ENCODE peak calls at places on chromosomes 13 and 19, in four cellular contexts. F is A673, M is thoracic aorta, V is tibial nerve. O is an unnamed sample.
A peak's percentile ranks its signal among the peaks of the same experiment; 100 is the strongest.

GRCh38 chr19:12936582-12936981 is 1.8 kb upstream of the CALR start:
- DNase-seq in F (no peak), M (no peak), V (no peak), O (no peak)

GRCh38 chr19:8161135-8161646 is 11.8 kb upstream of the FBN3 start:
- DNase-seq in F (peak; percentile 66), M (no peak), V (no peak), O (peak; percentile 45)

GRCh38 chr13:32316030-32316344 is 679 bp downstream of the BRCA2 start:
- DNase-seq in F (no peak), M (no peak), V (no peak), O (no peak)

GRCh38 chr13:29861694-29862110 is 11.3 kb upstream of the UBL3 start:
- DNase-seq in F (no peak), M (no peak), V (no peak), O (no peak)

GRCh38 chr13:40672310-40673060 is 6.0 kb upstream of the FOXO1 start:
- DNase-seq in F (peak; percentile 82), M (no peak), V (no peak), O (peak; percentile 18)

GRCh38 chr19:48512504-48513288 is 1.1 kb upstream of the LMTK3 start:
- DNase-seq in F (no peak), M (no peak), V (no peak), O (no peak)

GRCh38 chr13:36879218-36879938 is 40.7 kb downstream of the SMAD9 start:
- DNase-seq in F (no peak), M (no peak), V (no peak), O (no peak)

GRCh38 chr19:18173572-18174294 is at the start of gene IFI30:
- DNase-seq in F (peak; percentile 48), M (no peak), V (peak; percentile 61), O (peak; percentile 58)

GRCh38 chr19:45094158-45094557 is 1.2 kb downstream of the PPP1R37 start:
- DNase-seq in F (no peak), M (no peak), V (no peak), O (no peak)

GRCh38 chr19:10981496-10981895 is 20.7 kb downstream of the SMARCA4 start:
- DNase-seq in F (no peak), M (no peak), V (no peak), O (no peak)

GRCh38 chr19:28176193-28176592 is 1036.8 kb downstream of the UQCRFS1 start:
- DNase-seq in F (no peak), M (no peak), V (no peak), O (no peak)

GRCh38 chr13:24563087-24563486 is 50.5 kb upstream of the PARP4 start:
- DNase-seq in F (no peak), M (no peak), V (no peak), O (no peak)

GRCh38 chr13:36154567-36155231 is 23.5 kb upstream of the DCLK1 start:
- DNase-seq in F (no peak), M (no peak), V (no peak), O (no peak)

GRCh38 chr19:51125421-51126075 is 842 bp downstream of the SIGLEC9 start:
- DNase-seq in F (no peak), M (no peak), V (no peak), O (no peak)

GRCh38 chr19:30516111-30516510 is 143.9 kb downstream of the ZNF536 start:
- DNase-seq in F (no peak), M (no peak), V (no peak), O (no peak)

GRCh38 chr19:5309438-5310204 is 31.0 kb downstream of the PTPRS start:
- DNase-seq in F (no peak), M (no peak), V (no peak), O (peak; percentile 64)

GRCh38 chr13:28477709-28477973 is 17.3 kb downstream of the FLT1 start:
- DNase-seq in F (no peak), M (no peak), V (no peak), O (no peak)

GRCh38 chr13:20192470-20193141 is at the start of gene GJB2:
- DNase-seq in F (no peak), M (no peak), V (no peak), O (no peak)

GRCh38 chr19:43519436-43520088 is 7.4 kb downstream of the ETHE1 start:
- DNase-seq in F (peak; percentile 89), M (no peak), V (peak; percentile 55), O (peak; percentile 86)

GRCh38 chr13:74290324-74290773 is 156.1 kb upstream of the KLF12 start:
- DNase-seq in F (peak; percentile 57), M (no peak), V (no peak), O (peak; percentile 63)

GRCh38 chr13:44230071-44230470 is 143.6 kb upstream of the SERP2 start:
- DNase-seq in F (no peak), M (no peak), V (no peak), O (no peak)

GRCh38 chr19:37986048-37986750 is 79.2 kb downstream of the SIPA1L3 start:
- DNase-seq in F (no peak), M (no peak), V (no peak), O (no peak)

GRCh38 chr19:39409886-39410619 is 2.4 kb upstream of the PLEKHG2 start:
- DNase-seq in F (no peak), M (no peak), V (peak; percentile 75), O (peak; percentile 54)

GRCh38 chr19:12947702-12948596 is 2.3 kb downstream of the RAD23A start:
- DNase-seq in F (no peak), M (no peak), V (no peak), O (no peak)

GRCh38 chr13:50326746-50327145 is 311.5 kb downstream of the KCNRG start:
- DNase-seq in F (no peak), M (no peak), V (no peak), O (no peak)

GRCh38 chr19:16581145-16581970 is 9.1 kb upstream of the SLC35E1 start:
- DNase-seq in F (no peak), M (no peak), V (no peak), O (no peak)

GRCh38 chr19:33879818-33880575 is 83.3 kb downstream of the KCTD15 start:
- DNase-seq in F (no peak), M (no peak), V (no peak), O (peak; percentile 33)

GRCh38 chr13:92074658-92075057 is 676.2 kb downstream of the GPC5 start:
- DNase-seq in F (peak; percentile 48), M (no peak), V (no peak), O (peak; percentile 48)

GRCh38 chr19:45472557-45473365 is 5.0 kb downstream of the FOSB start:
- DNase-seq in F (no peak), M (no peak), V (no peak), O (no peak)

GRCh38 chr13:26742691-26743358 is 17.8 kb downstream of the GPR12 start:
- DNase-seq in F (no peak), M (no peak), V (no peak), O (no peak)

GRCh38 chr19:58409010-58409790 is 751 bp downstream of the ZNF584 start:
- DNase-seq in F (peak; percentile 59), M (no peak), V (no peak), O (peak; percentile 66)

GRCh38 chr13:24693862-24694471 is 13.8 kb downstream of the ATP12A start:
- DNase-seq in F (peak; percentile 85), M (no peak), V (no peak), O (peak; percentile 58)

GRCh38 chr13:41467546-41467945 is 10.2 kb downstream of the RGCC start:
- DNase-seq in F (no peak), M (no peak), V (no peak), O (no peak)

GRCh38 chr19:54128441-54128725 is 9.2 kb upstream of the CNOT3 start:
- DNase-seq in F (no peak), M (no peak), V (no peak), O (no peak)

GRCh38 chr13:101752432-101752831 is 300.0 kb downstream of the ITGBL1 start:
- DNase-seq in F (no peak), M (no peak), V (no peak), O (no peak)

GRCh38 chr13:101755228-101755887 is 302.9 kb downstream of the ITGBL1 start:
- DNase-seq in F (no peak), M (no peak), V (no peak), O (no peak)

GRCh38 chr13:101763191-101763590 is 310.7 kb downstream of the ITGBL1 start:
- DNase-seq in F (no peak), M (no peak), V (no peak), O (no peak)

DNA sequence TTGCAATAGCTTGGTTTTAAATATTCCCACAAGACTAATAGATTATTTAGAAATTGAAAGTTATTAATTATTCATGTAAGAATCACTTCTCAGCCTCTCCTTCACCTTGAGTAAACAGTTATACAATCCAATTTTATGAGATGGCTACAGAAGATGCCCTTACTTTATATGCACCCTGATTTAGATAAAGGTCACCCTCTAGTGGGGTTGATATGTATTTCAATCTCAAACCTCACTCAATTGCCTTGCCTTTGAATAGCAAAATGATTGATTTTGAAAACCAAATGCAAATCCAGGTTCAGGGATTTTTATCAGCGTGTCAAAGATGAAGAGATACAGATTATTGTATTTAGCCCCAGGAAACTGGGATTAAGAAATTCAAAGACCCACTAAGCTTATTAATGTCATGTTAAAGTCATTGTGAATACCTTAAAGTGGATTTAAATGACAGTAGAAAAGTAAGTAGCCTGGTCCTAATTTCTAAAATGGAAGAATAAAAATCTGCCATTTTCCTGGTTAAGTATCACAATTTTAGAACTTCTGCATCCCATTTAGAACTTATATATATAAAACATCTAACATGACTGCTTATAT is 305.1 kb downstream of the ITGBL1 start:
- DNase-seq in F (peak; percentile 69), M (no peak), V (no peak), O (no peak)
- TF ChIP-seq CTCF in F (peak; percentile 70), M (no peak), V (peak; percentile 63), O (peak; percentile 63)

GRCh38 chr13:57634829-57635165 is 3.3 kb downstream of the PCDH17 start:
- DNase-seq in F (no peak), M (no peak), V (no peak), O (peak; percentile 31)

GRCh38 chr13:57631607-57632275 is at the start of gene PCDH17:
- DNase-seq in F (peak; percentile 90), M (no peak), V (no peak), O (peak; percentile 75)

GRCh38 chr13:57632276-57633140 is 964 bp downstream of the PCDH17 start:
- DNase-seq in F (no peak), M (no peak), V (no peak), O (peak; percentile 40)

GRCh38 chr13:57633950-57634828 is 2.6 kb downstream of the PCDH17 start:
- DNase-seq in F (no peak), M (no peak), V (no peak), O (peak; percentile 36)

GRCh38 chr13:57633141-57633949 is 1.8 kb downstream of the PCDH17 start:
- DNase-seq in F (no peak), M (no peak), V (no peak), O (no peak)
- H3K27me3 ChIP-seq in F (no peaks in the 10 kb centered on the region), M (peaks cover 6% of the 10 kb centered on the region), V (no peaks in the 10 kb centered on the region), O (no peaks in the 10 kb centered on the region)

DNA sequence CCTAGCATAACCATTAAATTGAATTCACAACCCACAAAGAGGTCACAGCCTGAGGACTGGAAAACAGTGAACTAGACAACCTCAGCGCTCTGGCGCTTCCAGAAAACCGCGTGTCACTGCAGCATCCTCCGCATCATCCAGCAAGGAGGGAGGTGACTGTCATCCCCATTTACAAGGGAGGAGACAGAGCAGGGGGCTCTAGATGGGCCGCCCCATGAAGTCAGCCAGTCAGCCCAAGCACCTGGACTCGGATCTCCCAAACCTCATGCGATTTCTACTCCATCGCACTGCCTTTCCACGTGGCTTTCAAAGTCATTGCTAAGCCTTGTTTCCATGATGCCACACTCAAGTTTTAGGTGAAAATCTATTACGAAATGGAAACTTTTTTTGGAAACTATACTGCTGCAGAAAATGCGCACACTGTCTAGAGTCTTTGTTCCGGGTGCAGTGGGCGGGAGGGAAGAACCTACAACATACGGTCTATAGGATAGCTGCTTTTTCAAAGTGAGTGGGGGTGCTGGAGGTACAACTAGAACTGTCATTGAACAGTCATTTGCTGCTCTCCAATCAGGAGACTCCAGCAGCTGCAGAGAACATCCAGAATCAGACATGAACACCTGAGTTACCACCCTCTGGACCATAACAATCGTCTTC is 2.8 kb downstream of the AP3D1 start:
- DNase-seq in F (no peak), M (no peak), V (no peak), O (no peak)
- H3K4me1 ChIP-seq in F (peaks cover 17% of the 10 kb centered on the region), M (peaks cover 23% of the 10 kb centered on the region), V (peaks cover 29% of the 10 kb centered on the region), O (peaks cover 9% of the 10 kb centered on the region)

GRCh38 chr19:1850809-1851544 is 2.7 kb upstream of the REXO1 start:
- DNase-seq in F (no peak), M (no peak), V (no peak), O (no peak)
- TF ChIP-seq CTCF in F (peak; percentile 28), M (no peak), V (no peak), O (peak; percentile 24)